ENCODE peak calls at places on chromosomes 16 and 17, in four cellular contexts. O, D, N and W are unnamed samples. For H3K36me3, the result is how much of the 10 kb centered on the place peaks cover.

GRCh38 chr17:4101127-4101798 is 41.6 kb downstream of the ZZEF1 start:
- DNase-seq in O (no peak), D (no peak), N (no peak), W (no peak)

GRCh38 chr17:37770631-37771518 is 26.0 kb upstream of the HNF1B start:
- DNase-seq in D (no peak), O (peak), N (no peak), W (no peak)

GRCh38 chr17:45896803-45897693 is 2.7 kb downstream of the MAPT start:
- DNase-seq in N (no peak), D (no peak), O (no peak), W (no peak)

GRCh38 chr17:44251062-44251461 is 16.9 kb downstream of the SLC4A1 start:
- DNase-seq in N (no peak), O (no peak), D (no peak), W (no peak)

GRCh38 chr17:4969551-4970231 is 2.1 kb upstream of the SPAG7 start:
- DNase-seq in D (no peak), N (no peak), O (no peak), W (no peak)

GRCh38 chr17:29504711-29505110 is 62.1 kb downstream of the ABHD15 start:
- DNase-seq in D (no peak), N (no peak), O (no peak), W (no peak)

GRCh38 chr17:40290629-40291296 is 3.1 kb downstream of the CDC6 start:
- DNase-seq in N (no peak), D (peak), O (no peak), W (no peak)

GRCh38 chr16:25097304-25097988 is 14.1 kb upstream of the LCMT1 start:
- DNase-seq in D (no peak), N (no peak), O (no peak), W (no peak)

GRCh38 chr17:6456914-6457687 is 12.8 kb downstream of the PIMREG start:
- DNase-seq in D (no peak), N (peak), O (peak), W (no peak)

GRCh38 chr16:70696952-70697600 is 11.2 kb upstream of the MTSS2 start:
- DNase-seq in O (no peak), N (no peak), D (no peak), W (no peak)

GRCh38 chr17:67482784-67483183 is 105.7 kb downstream of the PITPNC1 start:
- DNase-seq in D (no peak), O (no peak), N (no peak), W (no peak)

GRCh38 chr17:14579716-14580115 is 278.8 kb downstream of the HS3ST3B1 start:
- DNase-seq in N (no peak), D (no peak), O (no peak), W (no peak)

GRCh38 chr17:16504974-16505373 is 13.0 kb upstream of the LRRC75A start:
- DNase-seq in O (no peak), D (no peak), N (no peak), W (no peak)

GRCh38 chr17:55238931-55239297 is 25.8 kb upstream of the HLF start:
- DNase-seq in O (no peak), D (no peak), N (no peak), W (no peak)

GRCh38 chr17:28912281-28912937 is 9.5 kb upstream of the DHRS13 start:
- DNase-seq in N (no peak), D (no peak), O (no peak), W (no peak)

GRCh38 chr16:27378871-27379580 is 22.9 kb upstream of the IL21R start:
- DNase-seq in O (no peak), D (no peak), N (no peak), W (no peak)

GRCh38 chr16:28985611-28986041 is 774 bp downstream of the LAT start:
- DNase-seq in O (no peak), N (no peak), D (no peak), W (no peak)

GRCh38 chr16:11333696-11334095 is 11.6 kb upstream of the RMI2 start:
- DNase-seq in D (peak), N (no peak), O (no peak), W (no peak)

GRCh38 chr16:12527077-12527476 is 276.6 kb downstream of the CPPED1 start:
- DNase-seq in O (peak), N (no peak), D (no peak), W (no peak)

GRCh38 chr16:67302882-67303434 is 23.6 kb downstream of the KCTD19 start:
- DNase-seq in N (no peak), D (no peak), O (no peak), W (no peak)

GRCh38 chr17:77391668-77392375 is 251.1 kb downstream of the SEC14L1 start:
- DNase-seq in D (peak), O (peak), N (peak), W (peak)

GRCh38 chr17:80596760-80597608 is 52.3 kb downstream of the RPTOR start:
- DNase-seq in D (no peak), N (no peak), O (no peak), W (no peak)

GRCh38 chr17:60077672-60078519 is 825 bp downstream of the HEATR6 start:
- DNase-seq in O (no peak), N (no peak), D (no peak), W (no peak)

GRCh38 chr17:35655303-35655702 is 68.2 kb downstream of the AP2B1 start:
- DNase-seq in D (no peak), N (no peak), O (no peak), W (no peak)

GRCh38 chr17:35665662-35666061 is 65.8 kb upstream of the RASL10B start:
- DNase-seq in O (no peak), N (no peak), D (no peak), W (no peak)

GRCh38 chr17:35664685-35665084 is 66.8 kb upstream of the RASL10B start:
- DNase-seq in O (no peak), N (no peak), D (no peak), W (no peak)

GRCh38 chr17:35666070-35666469 is 65.4 kb upstream of the RASL10B start:
- DNase-seq in D (no peak), N (no peak), O (no peak), W (no peak)

GRCh38 chr17:35660902-35661301 is 70.5 kb upstream of the RASL10B start:
- DNase-seq in O (no peak), N (no peak), D (no peak), W (no peak)
- H3K36me3 ChIP-seq in O (under half), N (half or more), D (under half), W (under half)

GRCh38 chr16:19607610-19608280 is 52.2 kb downstream of the VPS35L start:
- DNase-seq in N (no peak), D (no peak), O (no peak), W (no peak)
- H3K36me3 ChIP-seq in N (half or more), D (under half), O (under half), W (under half)

DNA sequence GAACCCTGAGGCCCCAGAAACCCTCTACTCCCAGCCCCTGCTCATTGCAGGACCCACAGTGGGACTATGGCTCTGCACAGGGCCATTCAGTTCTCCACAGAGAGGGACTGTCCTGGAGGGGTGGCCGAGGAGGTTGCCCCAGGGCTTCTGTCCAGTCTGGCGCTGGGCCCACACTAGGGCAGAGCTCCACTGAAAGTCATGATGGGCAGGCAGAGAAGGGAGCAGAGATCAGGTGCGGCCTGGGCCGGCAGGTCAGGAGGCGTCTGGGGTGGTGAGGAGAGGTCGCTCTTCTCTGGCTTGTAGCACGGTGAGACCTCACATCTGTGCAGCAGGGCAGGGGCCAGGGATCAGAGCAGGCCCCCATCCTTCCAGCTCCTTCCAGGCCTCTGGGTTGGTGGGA is 13.0 kb upstream of the PIK3R6 start:
- DNase-seq in D (no peak), N (no peak), O (no peak), W (no peak)
- H3K36me3 ChIP-seq in D (under half), N (under half), O (under half), W (under half)

GRCh38 chr17:58506354-58507080 is 7.9 kb downstream of the MTMR4 start:
- DNase-seq in N (no peak), D (no peak), O (no peak), W (no peak)

GRCh38 chr17:58507123-58507634 is 7.3 kb downstream of the MTMR4 start:
- DNase-seq in D (no peak), N (no peak), O (no peak), W (no peak)

GRCh38 chr17:58501451-58501850 is 13.0 kb downstream of the MTMR4 start:
- DNase-seq in N (no peak), D (no peak), O (no peak), W (no peak)

GRCh38 chr17:58504826-58505351 is 9.5 kb downstream of the MTMR4 start:
- DNase-seq in D (no peak), O (no peak), N (no peak), W (peak)

DNA sequence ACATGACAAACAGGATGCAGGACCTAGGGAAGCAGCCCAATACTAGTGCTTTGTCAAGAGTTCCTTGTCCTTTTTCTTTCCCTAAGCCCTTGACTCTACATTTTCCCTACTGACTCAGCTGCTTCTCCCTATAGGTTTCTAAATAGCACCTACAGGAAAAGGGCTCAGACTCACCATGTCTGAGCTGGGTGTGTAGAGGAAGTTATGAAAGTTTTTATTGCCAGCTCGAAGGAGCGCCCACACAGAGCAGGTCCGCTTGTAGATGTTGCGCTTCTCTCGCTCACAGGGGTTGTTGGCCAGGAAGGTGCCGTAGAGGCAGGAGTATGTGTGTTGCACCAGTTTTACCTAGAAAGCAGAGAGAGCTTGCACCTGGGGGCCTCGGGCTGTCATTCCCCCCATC is 10.6 kb downstream of the MTMR4 start:
- DNase-seq in N (no peak), D (no peak), O (no peak), W (no peak)
- H3K36me3 ChIP-seq in N (half or more), D (under half), O (under half), W (half or more)

GRCh38 chr16:82834156-82834758 is 207.5 kb downstream of the CDH13 start:
- DNase-seq in D (no peak), O (no peak), N (no peak), W (no peak)
- H3K36me3 ChIP-seq in D (under half), O (under half), N (under half), W (under half)

GRCh38 chr17:17769869-17770361 is 66.9 kb downstream of the SREBF1 start:
- DNase-seq in O (no peak), D (no peak), N (no peak), W (no peak)
- H3K36me3 ChIP-seq in O (under half), D (under half), N (under half), W (under half)

DNA sequence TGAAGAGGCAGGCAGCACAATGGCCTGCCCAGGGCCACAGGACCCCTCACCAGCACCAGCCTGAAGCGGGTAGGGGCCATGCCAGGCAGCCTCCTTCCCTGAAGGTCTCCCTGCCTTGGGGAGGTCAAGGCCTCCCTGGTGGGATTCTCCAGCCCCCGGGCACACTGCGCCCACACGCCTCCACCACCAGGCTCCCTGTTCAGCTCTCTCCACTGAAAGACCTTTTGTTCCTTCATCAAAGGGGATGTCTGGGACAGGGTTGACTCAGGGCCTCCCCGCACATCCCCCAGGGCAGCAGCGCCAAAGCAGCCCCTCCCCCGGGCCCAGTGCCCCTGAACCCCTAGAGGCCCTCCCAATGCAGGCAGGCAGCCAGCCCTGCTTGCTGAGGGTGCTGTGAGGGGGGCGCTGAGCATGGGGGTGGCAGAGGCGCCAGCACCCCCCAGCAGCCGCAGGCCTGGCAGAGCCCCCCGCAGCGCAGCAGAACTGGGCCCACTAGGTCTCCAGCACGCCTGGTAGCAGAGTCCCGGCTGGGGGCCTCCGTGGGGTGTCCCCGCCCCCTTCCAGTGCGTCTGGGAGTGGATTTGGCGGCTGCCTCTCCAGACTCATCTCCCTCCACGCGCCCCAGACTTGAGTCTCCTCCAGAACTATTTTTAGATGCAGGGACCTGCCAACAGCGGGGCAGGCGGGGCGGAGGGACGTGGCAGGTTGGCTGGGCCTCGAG is 13.1 kb downstream of the BCAR1 start:
- DNase-seq in N (peak), O (peak), D (peak), W (peak)
- H3K36me3 ChIP-seq in N (half or more), O (under half), D (under half), W (under half)